ENCODE peak calls at places on chromosomes 12 and 14, in ten cellular contexts. X, J, K, C, P, Y, S, A, O and U are unnamed samples. For H4K20me1, the result is how much of the 10 kb centered on the place peaks cover.

GRCh38 chr14:54902143-54902520 is 494 bp downstream of the GCH1 start:
- DNase-seq in X (peak), J (peak), K (peak), C (peak), P (peak), Y (peak), S (peak), A (peak), O (peak), U (peak)

GRCh38 chr12:104672501-104673265 is 215.9 kb downstream of the CHST11 start:
- DNase-seq in X (no peak), J (no peak), K (no peak), C (peak), P (no peak), Y (no peak), S (no peak), A (peak), O (no peak), U (no peak)

GRCh38 chr14:96479435-96480146 is 22.6 kb upstream of the PAPOLA start:
- DNase-seq in X (no peak), J (no peak), K (peak), C (no peak), P (peak), Y (no peak), S (no peak), A (no peak), O (no peak), U (no peak)

GRCh38 chr14:93137864-93138263 is 22.1 kb upstream of the ITPK1 start:
- DNase-seq in X (peak), J (peak), K (peak), C (peak), P (peak), Y (peak), S (no peak), A (peak), O (peak), U (no peak)

GRCh38 chr12:91772411-91772810 is 373.2 kb downstream of the BTG1 start:
- DNase-seq in X (no peak), J (no peak), K (peak), C (no peak), P (no peak), Y (no peak), S (no peak), A (peak), O (no peak), U (no peak)

GRCh38 chr12:69254046-69254445 is 14.7 kb downstream of the CPSF6 start:
- DNase-seq in X (peak), J (peak), K (peak), C (peak), P (peak), Y (peak), S (no peak), A (peak), O (peak), U (peak)

GRCh38 chr12:211639-212382 is 2.1 kb downstream of the SLC6A12 start:
- DNase-seq in X (no peak), J (no peak), K (no peak), C (no peak), P (no peak), Y (no peak), S (no peak), A (no peak), O (no peak), U (no peak)

GRCh38 chr12:47988073-47989022 is 15.9 kb downstream of the COL2A1 start:
- DNase-seq in X (peak), J (peak), K (peak), C (peak), P (no peak), Y (no peak), S (no peak), A (no peak), O (no peak), U (no peak)

GRCh38 chr12:57927086-57927485 is 14.3 kb upstream of the ATP23 start:
- DNase-seq in X (no peak), J (no peak), K (no peak), C (no peak), P (no peak), Y (no peak), S (no peak), A (no peak), O (no peak), U (no peak)

GRCh38 chr14:23695220-23695999 is 59.2 kb downstream of the DHRS2 start:
- DNase-seq in X (peak), J (peak), K (no peak), C (peak), P (no peak), Y (peak), S (no peak), A (no peak), O (no peak), U (no peak)

GRCh38 chr14:67188326-67188725 is 914 bp upstream of the GARIN2 start:
- DNase-seq in X (no peak), J (no peak), K (no peak), C (no peak), P (no peak), Y (no peak), S (no peak), A (peak), O (no peak), U (no peak)

GRCh38 chr14:81471062-81471461 is 62.6 kb downstream of the SEL1L start:
- DNase-seq in X (no peak), J (no peak), K (no peak), C (no peak), P (no peak), Y (no peak), S (no peak), A (no peak), O (peak), U (peak)

GRCh38 chr14:74698471-74698870 is 14.4 kb downstream of the AREL1 start:
- DNase-seq in X (no peak), J (no peak), K (no peak), C (no peak), P (no peak), Y (no peak), S (no peak), A (no peak), O (no peak), U (no peak)

GRCh38 chr12:75747572-75747995 is 236.2 kb upstream of the KRR1 start:
- DNase-seq in X (no peak), J (no peak), K (peak), C (peak), P (peak), Y (no peak), S (no peak), A (peak), O (no peak), U (no peak)

GRCh38 chr14:76876076-76876475 is 49.9 kb downstream of the LRRC74A start:
- DNase-seq in X (peak), J (peak), K (peak), C (peak), P (peak), Y (peak), S (peak), A (peak), O (peak), U (peak)

GRCh38 chr12:71958993-71959588 is 20.4 kb downstream of the TPH2 start:
- DNase-seq in X (no peak), J (no peak), K (peak), C (peak), P (peak), Y (no peak), S (no peak), A (no peak), O (no peak), U (no peak)

GRCh38 chr12:58804749-58805148 is 115.6 kb downstream of the LRIG3 start:
- DNase-seq in X (peak), J (peak), K (no peak), C (peak), P (no peak), Y (peak), S (no peak), A (peak), O (peak), U (peak)

GRCh38 chr12:96220902-96221301 is 26.7 kb downstream of the ELK3 start:
- DNase-seq in X (no peak), J (no peak), K (peak), C (peak), P (peak), Y (no peak), S (no peak), A (no peak), O (no peak), U (no peak)

GRCh38 chr12:57614178-57614947 is 3.1 kb downstream of the ARHGEF25 start:
- DNase-seq in X (peak), J (peak), K (peak), C (peak), P (no peak), Y (peak), S (no peak), A (no peak), O (peak), U (peak)

GRCh38 chr12:121018860-121019259 is 2.6 kb upstream of the C12orf43 start:
- DNase-seq in X (no peak), J (no peak), K (no peak), C (no peak), P (no peak), Y (no peak), S (no peak), A (no peak), O (no peak), U (no peak)

GRCh38 chr14:104287301-104288009 is 149.1 kb downstream of the KIF26A start:
- DNase-seq in X (no peak), J (no peak), K (no peak), C (no peak), P (no peak), Y (no peak), S (no peak), A (no peak), O (no peak), U (no peak)

GRCh38 chr12:40819427-40820108 is 127.3 kb downstream of the CNTN1 start:
- DNase-seq in X (peak), J (peak), K (no peak), C (no peak), P (no peak), Y (no peak), S (peak), A (no peak), O (no peak), U (no peak)

GRCh38 chr14:88895116-88895515 is 70.7 kb downstream of the TTC8 start:
- DNase-seq in X (no peak), J (no peak), K (peak), C (peak), P (peak), Y (no peak), S (no peak), A (peak), O (no peak), U (no peak)

GRCh38 chr12:60441577-60441976 is 845.7 kb downstream of the SLC16A7 start:
- DNase-seq in X (no peak), J (no peak), K (no peak), C (no peak), P (no peak), Y (no peak), S (no peak), A (no peak), O (no peak), U (no peak)

GRCh38 chr12:16349132-16349463 is 1.7 kb downstream of the MGST1 start:
- DNase-seq in X (peak), J (peak), K (peak), C (peak), P (peak), Y (no peak), S (no peak), A (peak), O (no peak), U (no peak)

GRCh38 chr14:104445086-104445485 is 134.5 kb upstream of the C14orf180 start:
- DNase-seq in X (no peak), J (no peak), K (no peak), C (no peak), P (no peak), Y (no peak), S (no peak), A (no peak), O (no peak), U (no peak)

GRCh38 chr12:103997277-103997900 is 31.7 kb downstream of the TDG start:
- DNase-seq in X (no peak), J (peak), K (peak), C (no peak), P (no peak), Y (no peak), S (no peak), A (no peak), O (no peak), U (no peak)

GRCh38 chr14:58712357-58712756 is 74.6 kb downstream of the DACT1 start:
- DNase-seq in X (no peak), J (no peak), K (peak), C (no peak), P (no peak), Y (peak), S (no peak), A (no peak), O (no peak), U (no peak)

GRCh38 chr14:53152909-53153701 is at the start of gene DDHD1:
- DNase-seq in X (peak), J (peak), K (peak), C (peak), P (peak), Y (peak), S (peak), A (peak), O (peak), U (peak)

GRCh38 chr14:69288001-69288771 is 28.2 kb downstream of the GALNT16 start:
- DNase-seq in X (peak), J (peak), K (peak), C (peak), P (peak), Y (peak), S (no peak), A (peak), O (no peak), U (no peak)

GRCh38 chr14:105023144-105023543 is 2.3 kb upstream of the CDCA4 start:
- DNase-seq in X (no peak), J (no peak), K (no peak), C (peak), P (no peak), Y (no peak), S (no peak), A (peak), O (no peak), U (no peak)

GRCh38 chr12:46808955-46809697 is 16.7 kb downstream of the SLC38A4 start:
- DNase-seq in X (no peak), J (peak), K (no peak), C (no peak), P (no peak), Y (no peak), S (no peak), A (no peak), O (no peak), U (no peak)

GRCh38 chr14:61699092-61699491 is 3.8 kb downstream of the HIF1A start:
- DNase-seq in X (peak), J (no peak), K (no peak), C (peak), P (no peak), Y (no peak), S (no peak), A (no peak), O (peak), U (no peak)

GRCh38 chr14:61695695-61696527 is 598 bp downstream of the HIF1A start:
- DNase-seq in X (peak), J (peak), K (peak), C (peak), P (peak), Y (peak), S (no peak), A (peak), O (peak), U (no peak)

GRCh38 chr14:61700104-61700886 is 5.0 kb downstream of the HIF1A start:
- DNase-seq in X (no peak), J (no peak), K (no peak), C (peak), P (no peak), Y (no peak), S (no peak), A (no peak), O (no peak), U (no peak)

GRCh38 chr14:61696753-61697318 is 1.5 kb downstream of the HIF1A start:
- DNase-seq in X (no peak), J (no peak), K (no peak), C (peak), P (no peak), Y (no peak), S (no peak), A (no peak), O (no peak), U (no peak)

DNA sequence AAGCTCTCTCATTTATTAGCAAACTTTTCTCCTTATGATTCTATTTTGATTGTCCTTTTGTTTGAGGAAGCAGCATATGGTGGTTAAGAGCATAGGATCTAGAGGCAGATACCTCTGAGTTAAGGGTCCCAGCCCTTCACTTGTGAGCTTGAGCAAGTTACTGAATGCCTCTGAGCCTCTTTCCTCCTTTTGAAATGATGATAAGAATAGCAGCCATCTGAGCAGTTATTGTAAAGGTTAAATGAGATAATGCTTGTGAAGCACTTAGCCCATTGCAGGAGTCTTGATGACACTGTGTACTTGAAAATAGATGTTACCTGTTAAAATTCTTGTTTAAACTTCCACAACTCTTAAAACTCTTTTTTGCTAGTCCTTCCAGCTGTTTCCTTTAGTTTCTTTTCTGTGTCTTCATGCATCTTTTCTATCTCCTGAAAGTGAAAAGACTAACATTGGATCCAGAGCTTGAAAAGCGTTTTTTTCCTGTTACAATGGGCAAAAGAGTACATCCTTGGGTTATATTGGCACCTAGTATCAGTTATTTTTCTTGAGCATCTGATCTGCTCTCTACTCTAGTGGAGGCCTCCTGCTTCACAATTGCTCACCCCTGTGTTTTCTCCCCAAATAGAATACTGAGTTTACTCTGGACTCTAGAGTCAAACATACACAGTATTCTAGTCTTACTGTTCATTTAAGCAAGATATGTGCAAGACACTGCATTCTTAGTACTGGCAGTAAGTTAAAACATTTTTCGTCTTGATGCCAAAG is 3.1 kb downstream of the HIF1A start:
- DNase-seq in X (peak), J (no peak), K (no peak), C (peak), P (no peak), Y (no peak), S (no peak), A (no peak), O (peak), U (no peak)
- H4K20me1 ChIP-seq in X (half or more), J (under half), K (half or more), C (under half), P (under half), Y (half or more), S (under half), A (half or more), O (half or more), U (under half)

GRCh38 chr14:72887514-72887913 is 6.4 kb downstream of the DPF3 start:
- DNase-seq in X (no peak), J (peak), K (no peak), C (no peak), P (no peak), Y (no peak), S (no peak), A (no peak), O (no peak), U (no peak)

GRCh38 chr14:72888636-72889201 is 5.2 kb downstream of the DPF3 start:
- DNase-seq in X (no peak), J (no peak), K (peak), C (peak), P (peak), Y (no peak), S (no peak), A (no peak), O (no peak), U (peak)

GRCh38 chr14:72888202-72888601 is 5.7 kb downstream of the DPF3 start:
- DNase-seq in X (no peak), J (no peak), K (no peak), C (no peak), P (no peak), Y (no peak), S (no peak), A (no peak), O (no peak), U (no peak)

GRCh38 chr14:72891666-72892102 is 2.2 kb downstream of the DPF3 start:
- DNase-seq in X (no peak), J (no peak), K (no peak), C (no peak), P (no peak), Y (peak), S (no peak), A (no peak), O (no peak), U (no peak)

GRCh38 chr14:72889366-72889765 is 4.5 kb downstream of the DPF3 start:
- DNase-seq in X (peak), J (no peak), K (no peak), C (no peak), P (no peak), Y (no peak), S (no peak), A (no peak), O (no peak), U (peak)
- H4K20me1 ChIP-seq in X (under half), J (under half), K (half or more), C (under half), P (under half), Y (under half), S (under half), A (under half), O (under half), U (under half)

GRCh38 chr12:122513660-122514059 is 12.9 kb upstream of the ZCCHC8 start:
- DNase-seq in X (no peak), J (no peak), K (no peak), C (no peak), P (no peak), Y (no peak), S (no peak), A (no peak), O (no peak), U (no peak)
- H4K20me1 ChIP-seq in X (half or more), J (under half), K (half or more), C (under half), P (under half), Y (half or more), S (under half), A (under half), O (under half), U (under half)

GRCh38 chr12:6362383-6362782 is 13.0 kb downstream of the SCNN1A start:
- DNase-seq in X (no peak), J (no peak), K (no peak), C (no peak), P (no peak), Y (no peak), S (no peak), A (peak), O (no peak), U (no peak)

GRCh38 chr12:6361834-6362233 is 13.5 kb downstream of the SCNN1A start:
- DNase-seq in X (no peak), J (no peak), K (no peak), C (no peak), P (peak), Y (no peak), S (no peak), A (peak), O (no peak), U (no peak)

GRCh38 chr12:6363330-6364036 is 11.9 kb downstream of the SCNN1A start:
- DNase-seq in X (peak), J (peak), K (peak), C (peak), P (peak), Y (peak), S (no peak), A (peak), O (peak), U (peak)

GRCh38 chr12:6364037-6364360 is 11.4 kb downstream of the SCNN1A start:
- DNase-seq in X (no peak), J (no peak), K (no peak), C (peak), P (no peak), Y (no peak), S (no peak), A (peak), O (no peak), U (peak)

DNA sequence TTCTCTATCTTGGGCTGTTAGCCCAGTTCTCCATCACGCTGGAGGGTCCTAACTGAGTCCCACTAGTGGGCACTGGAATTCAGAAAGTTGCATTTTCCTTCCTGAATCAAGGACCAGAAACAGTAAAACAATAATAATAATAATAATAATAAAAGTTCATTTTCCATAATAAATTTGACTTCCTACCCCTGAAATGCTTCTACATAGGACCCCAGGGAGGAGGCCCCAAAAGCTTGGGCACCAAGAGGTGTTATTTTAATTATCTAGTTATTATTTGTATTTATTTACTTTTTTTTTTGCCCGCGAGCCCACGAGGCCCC is 12.4 kb downstream of the SCNN1A start:
- DNase-seq in X (no peak), J (no peak), K (no peak), C (no peak), P (no peak), Y (no peak), S (no peak), A (no peak), O (no peak), U (no peak)
- H4K20me1 ChIP-seq in X (under half), J (under half), K (under half), C (under half), P (under half), Y (under half), S (under half), A (under half), O (under half), U (under half)

DNA sequence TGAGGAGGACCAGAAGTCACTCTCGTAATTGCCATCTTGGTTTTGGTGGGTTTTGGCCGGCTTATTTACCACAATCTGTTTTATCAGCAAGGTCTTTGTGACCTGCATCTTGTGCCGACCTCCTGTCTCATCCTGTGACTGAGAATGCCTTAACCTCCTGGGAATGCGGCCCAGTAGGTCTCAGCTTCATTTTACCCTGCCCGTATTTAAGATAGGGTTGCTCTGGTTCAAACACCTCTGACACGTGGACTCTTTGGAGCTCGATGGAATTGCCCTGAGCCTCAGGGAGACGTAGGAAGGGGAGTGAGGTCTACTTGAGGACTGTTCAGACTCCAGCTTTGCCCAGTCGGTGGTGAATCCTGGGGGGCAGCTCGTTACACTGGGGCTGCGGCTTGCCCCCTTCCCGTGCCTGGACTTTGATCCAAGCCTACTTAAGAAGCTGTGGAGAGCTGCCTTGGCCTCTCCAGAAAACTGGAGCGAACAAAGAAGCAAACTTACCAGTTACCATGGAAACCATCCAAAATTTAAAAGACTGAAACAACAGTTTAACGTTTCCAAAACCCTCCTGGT is 27.9 kb downstream of the CALM1 start:
- DNase-seq in X (no peak), J (no peak), K (no peak), C (no peak), P (no peak), Y (no peak), S (no peak), A (no peak), O (no peak), U (no peak)
- H4K20me1 ChIP-seq in X (under half), J (under half), K (under half), C (under half), P (under half), Y (under half), S (under half), A (under half), O (under half), U (under half)